ENCODE peak calls at places on chromosomes 13 and 19, in nine cellular contexts. R is stimulated activated CD4-positive, alpha-beta T cell treated with anti-CD3 and anti-CD28 coated beads, Interleukin-15, amount 100 ng/mL, for 24 hours; M is heart right ventricle; S is T-cell; O is mucosa of descending colon; K is activated naive CD4-positive, alpha-beta T cell treated with anti-CD3 and anti-CD28 coated beads, Interleukin-2, amount 10 ng/mL, durations not matched to agents 7 days and 5 days; Q is AG09319; W is endodermal cell; F is left ventricle myocardium inferior. N is an unnamed sample.

GRCh38 chr19:16019691-16020448 is 56.4 kb upstream of the TPM4 start:
- DNase-seq in R (no peak), M (no peak), S (no peak), O (no peak), K (no peak), Q (no peak), W (peak; percentile 29), F (no peak), N (no peak)

GRCh38 chr19:34411216-34411615 is 7.0 kb downstream of the PDCD2L start:
- DNase-seq in R (no peak), M (no peak), S (no peak), O (no peak), K (no peak), Q (no peak), W (no peak), F (no peak), N (no peak)

GRCh38 chr13:23020246-23020843 is 160.4 kb upstream of the SGCG start:
- DNase-seq in R (peak; percentile 41), M (no peak), S (peak; percentile 4), O (no peak), K (peak; percentile 47), Q (peak; percentile 10), W (peak; percentile 69), F (no peak), N (peak; percentile 60)

GRCh38 chr13:38530492-38530891 is 156.4 kb upstream of the FREM2 start:
- DNase-seq in R (no peak), M (no peak), S (no peak), O (no peak), K (no peak), Q (no peak), W (no peak), F (no peak), N (no peak)

GRCh38 chr19:771332-771785 is 20.4 kb downstream of the MISP start:
- DNase-seq in R (peak; percentile 53), M (peak; percentile 57), S (no peak), O (no peak), K (peak; percentile 57), Q (no peak), W (peak; percentile 66), F (no peak), N (no peak)

GRCh38 chr13:64675256-64675892 is 2554.8 kb downstream of the PCDH9 start:
- DNase-seq in R (no peak), M (no peak), S (no peak), O (no peak), K (no peak), Q (peak; percentile 5), W (no peak), F (no peak), N (no peak)

GRCh38 chr19:15631817-15632216 is 8.9 kb upstream of the CYP4F3 start:
- DNase-seq in R (peak; percentile 11), M (no peak), S (peak; percentile 15), O (no peak), K (peak; percentile 62), Q (no peak), W (peak; percentile 83), F (no peak), N (peak; percentile 28)

GRCh38 chr13:45847554-45848224 is 3.9 kb downstream of the SIAH3 start:
- DNase-seq in R (peak; percentile 17), M (peak; percentile 22), S (peak; percentile 49), O (peak; percentile 51), K (peak; percentile 66), Q (no peak), W (peak; percentile 63), F (peak; percentile 29), N (peak; percentile 82)

GRCh38 chr13:85095887-85096286 is 703.3 kb downstream of the SLITRK6 start:
- DNase-seq in R (no peak), M (no peak), S (no peak), O (no peak), K (no peak), Q (no peak), W (no peak), F (no peak), N (no peak)

GRCh38 chr19:4297901-4298771 is 4.1 kb downstream of the TMIGD2 start:
- DNase-seq in R (peak; percentile 56), M (no peak), S (no peak), O (no peak), K (no peak), Q (no peak), W (peak; percentile 72), F (no peak), N (no peak)

GRCh38 chr19:11152318-11153062 is 3.1 kb downstream of the SPC24 start:
- DNase-seq in R (no peak), M (peak; percentile 66), S (no peak), O (peak; percentile 73), K (no peak), Q (no peak), W (no peak), F (peak; percentile 72), N (no peak)

GRCh38 chr13:60788156-60788829 is 391.3 kb downstream of the TDRD3 start:
- DNase-seq in R (no peak), M (peak; percentile 15), S (no peak), O (no peak), K (no peak), Q (no peak), W (no peak), F (peak; percentile 34), N (no peak)

GRCh38 chr19:28864577-28865042 is 348.3 kb downstream of the UQCRFS1 start:
- DNase-seq in R (no peak), M (peak; percentile 61), S (no peak), O (no peak), K (no peak), Q (no peak), W (no peak), F (peak; percentile 66), N (no peak)

GRCh38 chr19:46299004-46299509 is 2.2 kb downstream of the HIF3A start:
- DNase-seq in R (no peak), M (peak; percentile 98), S (no peak), O (peak; percentile 96), K (no peak), Q (peak; percentile 53), W (peak; percentile 63), F (peak; percentile 98), N (no peak)

GRCh38 chr13:40640845-40641458 is 25.5 kb downstream of the FOXO1 start:
- DNase-seq in R (peak; percentile 47), M (no peak), S (no peak), O (no peak), K (peak; percentile 39), Q (no peak), W (no peak), F (no peak), N (peak; percentile 11)

GRCh38 chr13:84263354-84264069 is 381.2 kb upstream of the SLITRK1 start:
- DNase-seq in R (no peak), M (no peak), S (no peak), O (no peak), K (no peak), Q (no peak), W (peak; percentile 47), F (no peak), N (no peak)

GRCh38 chr13:97001641-97002040 is 7.4 kb upstream of the OXGR1 start:
- DNase-seq in R (no peak), M (no peak), S (no peak), O (no peak), K (no peak), Q (no peak), W (no peak), F (no peak), N (no peak)

N was measured in Jurkat, Clone E6-1.